ENCODE peak calls at places on chromosome 16, in four cellular contexts. One of them, this sample, is unnamed. For H3K4me1, the result is how much of the 10 kb centered on the place peaks cover.

GRCh38 chr16:3825103-3825502 is 55.4 kb downstream of the CREBBP start:
- DNase-seq in suprapubic skin: no peak
- DNase-seq in transverse colon: no peak
- DNase-seq in stomach: no peak
- DNase-seq in this sample: no peak

GRCh38 chr16:23383881-23384280 is 69.1 kb downstream of the COG7 start:
- DNase-seq in stomach: no peak
- DNase-seq in suprapubic skin: no peak
- DNase-seq in transverse colon: no peak
- DNase-seq in this sample: no peak

GRCh38 chr16:56944954-56945839 is 13.3 kb downstream of the HERPUD1 start:
- DNase-seq in suprapubic skin: no peak
- DNase-seq in transverse colon: no peak
- DNase-seq in stomach: no peak
- DNase-seq in this sample: no peak

GRCh38 chr16:25006504-25007055 is 8.6 kb downstream of the ARHGAP17 start:
- DNase-seq in transverse colon: peak
- DNase-seq in suprapubic skin: peak
- DNase-seq in stomach: no peak
- DNase-seq in this sample: no peak

GRCh38 chr16:56530872-56531271 is 11.0 kb upstream of the BBS2 start:
- DNase-seq in suprapubic skin: no peak
- DNase-seq in stomach: no peak
- DNase-seq in transverse colon: no peak
- DNase-seq in this sample: no peak

GRCh38 chr16:17776465-17776864 is 305.7 kb upstream of the XYLT1 start:
- DNase-seq in stomach: no peak
- DNase-seq in suprapubic skin: no peak
- DNase-seq in transverse colon: no peak
- DNase-seq in this sample: no peak

GRCh38 chr16:85199069-85199725 is 86.9 kb upstream of the CIBAR2 start:
- DNase-seq in transverse colon: no peak
- DNase-seq in suprapubic skin: no peak
- DNase-seq in stomach: no peak
- DNase-seq in this sample: no peak

GRCh38 chr16:25012525-25012991 is 2.6 kb downstream of the ARHGAP17 start:
- DNase-seq in suprapubic skin: peak
- DNase-seq in transverse colon: peak
- DNase-seq in stomach: no peak
- DNase-seq in this sample: no peak

GRCh38 chr16:46648656-46649055 is 27.5 kb upstream of the SHCBP1 start:
- DNase-seq in suprapubic skin: no peak
- DNase-seq in stomach: no peak
- DNase-seq in transverse colon: no peak
- DNase-seq in this sample: no peak
- TF ChIP-seq CTCF in suprapubic skin: no peak
- TF ChIP-seq CTCF in stomach: no peak
- TF ChIP-seq CTCF in transverse colon: no peak
- TF ChIP-seq CTCF in this sample: no peak

DNA sequence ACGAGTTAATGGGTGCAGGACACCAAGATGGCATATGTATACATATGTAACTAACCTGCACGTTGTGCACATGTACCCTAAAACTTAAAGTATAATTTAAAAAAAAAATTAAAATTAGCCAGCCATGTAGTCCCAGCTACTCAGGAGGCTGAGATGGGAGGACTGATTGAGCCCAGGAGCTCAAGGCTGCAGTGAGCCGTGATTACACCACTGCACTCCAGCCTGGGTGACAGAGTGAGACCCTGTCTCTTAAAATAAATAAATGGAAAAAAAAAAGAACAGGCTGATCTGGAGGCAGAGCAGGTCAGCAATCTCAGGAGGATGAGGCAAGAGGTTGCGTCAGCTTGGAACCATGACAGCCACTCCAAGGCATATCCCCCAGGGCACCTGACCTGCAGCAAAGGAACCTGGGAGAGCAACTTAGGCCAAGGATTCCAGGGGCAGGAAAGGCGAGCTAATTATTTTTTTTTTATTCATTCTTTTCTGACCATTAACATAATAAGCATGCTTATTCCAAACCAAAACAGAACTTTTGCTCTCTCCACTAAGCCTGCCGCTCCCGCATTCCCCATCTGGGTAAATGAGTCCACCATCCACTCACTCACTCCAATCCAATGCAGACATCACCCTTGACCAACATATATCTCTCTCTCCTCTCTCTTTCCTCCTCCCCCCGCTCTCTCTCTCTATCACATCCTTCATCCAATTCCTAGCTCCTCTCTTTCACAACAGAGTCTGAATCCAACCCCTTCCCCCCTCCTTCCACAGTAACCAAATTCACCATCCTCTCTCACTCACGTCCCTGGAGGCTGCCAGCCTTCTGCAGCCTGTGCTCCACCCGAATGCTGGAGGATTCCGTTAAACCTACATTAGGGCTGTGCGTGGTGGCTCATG is 47.7 kb downstream of the TK2 start:
- DNase-seq in transverse colon: no peak
- DNase-seq in stomach: peak
- DNase-seq in suprapubic skin: peak
- DNase-seq in this sample: no peak
- TF ChIP-seq POLR2AphosphoS5 in transverse colon: no peak
- TF ChIP-seq POLR2AphosphoS5 in stomach: no peak
- TF ChIP-seq POLR2AphosphoS5 in suprapubic skin: peak
- TF ChIP-seq POLR2AphosphoS5 in this sample: peak

GRCh38 chr16:10981697-10982216 is 37.4 kb downstream of the CLEC16A start:
- DNase-seq in stomach: no peak
- DNase-seq in suprapubic skin: no peak
- DNase-seq in transverse colon: no peak
- DNase-seq in this sample: no peak

GRCh38 chr16:10980811-10981210 is 36.4 kb downstream of the CLEC16A start:
- DNase-seq in suprapubic skin: no peak
- DNase-seq in transverse colon: no peak
- DNase-seq in stomach: no peak
- DNase-seq in this sample: no peak

GRCh38 chr16:10978846-10979446 is 34.6 kb downstream of the CLEC16A start:
- DNase-seq in transverse colon: no peak
- DNase-seq in suprapubic skin: no peak
- DNase-seq in stomach: no peak
- DNase-seq in this sample: no peak

GRCh38 chr16:10978124-10978523 is 33.8 kb downstream of the CLEC16A start:
- DNase-seq in transverse colon: no peak
- DNase-seq in suprapubic skin: no peak
- DNase-seq in stomach: no peak
- DNase-seq in this sample: no peak

GRCh38 chr16:10979717-10980601 is 35.6 kb downstream of the CLEC16A start:
- DNase-seq in stomach: no peak
- DNase-seq in suprapubic skin: no peak
- DNase-seq in transverse colon: peak
- DNase-seq in this sample: no peak
- H3K4me1 ChIP-seq in stomach: under half
- H3K4me1 ChIP-seq in suprapubic skin: under half
- H3K4me1 ChIP-seq in transverse colon: under half
- H3K4me1 ChIP-seq in this sample: under half

GRCh38 chr16:27432600-27432957 is 30.6 kb downstream of the IL21R start:
- DNase-seq in suprapubic skin: peak
- DNase-seq in transverse colon: no peak
- DNase-seq in stomach: no peak
- DNase-seq in this sample: peak
- TF ChIP-seq CTCF in suprapubic skin: no peak
- TF ChIP-seq CTCF in transverse colon: no peak
- TF ChIP-seq CTCF in stomach: no peak
- TF ChIP-seq CTCF in this sample: no peak

GRCh38 chr16:28534542-28535373 is 4.0 kb downstream of the NUPR1 start:
- DNase-seq in suprapubic skin: peak
- DNase-seq in stomach: peak
- DNase-seq in transverse colon: peak
- DNase-seq in this sample: peak
- TF ChIP-seq POLR2AphosphoS5 in suprapubic skin: peak
- TF ChIP-seq POLR2AphosphoS5 in stomach: peak
- TF ChIP-seq POLR2AphosphoS5 in transverse colon: peak
- TF ChIP-seq POLR2AphosphoS5 in this sample: peak

DNA sequence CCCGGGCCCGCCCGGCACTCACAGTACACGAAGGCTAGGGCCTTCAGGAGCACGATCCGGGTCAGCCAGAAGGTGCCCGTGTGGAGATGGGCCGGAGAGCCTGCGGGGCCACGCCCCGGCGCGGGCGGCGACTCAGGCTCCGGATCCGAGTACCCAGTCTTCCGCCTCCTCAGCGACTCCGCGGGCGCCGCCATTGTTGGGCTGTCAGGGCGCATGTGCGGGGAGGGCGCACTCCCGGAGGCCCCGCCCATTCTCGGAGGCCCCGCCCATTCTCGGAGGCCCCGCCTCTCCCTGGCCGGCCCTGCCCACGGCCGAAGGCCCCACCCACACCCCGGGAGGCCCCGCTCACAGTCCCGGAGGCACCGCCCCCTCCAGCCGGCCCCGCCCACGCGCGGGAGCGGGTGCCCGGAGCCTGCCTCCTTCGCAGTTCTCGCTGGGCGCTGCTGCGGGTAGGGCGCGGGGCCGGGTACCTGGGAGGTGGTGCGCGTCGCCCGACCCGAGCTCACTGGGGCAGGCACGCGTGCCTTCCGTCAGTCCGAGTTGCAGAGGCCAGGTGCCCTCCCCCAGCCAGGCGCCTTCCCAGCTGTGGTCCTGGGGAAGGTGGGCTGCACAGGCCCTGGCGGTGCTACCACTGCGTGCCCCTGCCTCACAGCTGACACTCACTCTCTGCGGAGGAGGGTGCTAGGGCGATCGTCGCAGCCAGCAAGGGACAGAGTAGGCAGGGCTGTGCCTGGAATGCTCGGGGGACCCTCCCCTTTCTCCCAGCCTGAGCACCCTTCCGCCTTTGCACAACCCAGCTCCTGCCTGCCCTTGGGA is at the start of gene LMF1:
- DNase-seq in transverse colon: peak
- DNase-seq in stomach: peak
- DNase-seq in suprapubic skin: peak
- DNase-seq in this sample: peak
- H3K4me1 ChIP-seq in transverse colon: under half
- H3K4me1 ChIP-seq in stomach: under half
- H3K4me1 ChIP-seq in suprapubic skin: under half
- H3K4me1 ChIP-seq in this sample: under half

DNA sequence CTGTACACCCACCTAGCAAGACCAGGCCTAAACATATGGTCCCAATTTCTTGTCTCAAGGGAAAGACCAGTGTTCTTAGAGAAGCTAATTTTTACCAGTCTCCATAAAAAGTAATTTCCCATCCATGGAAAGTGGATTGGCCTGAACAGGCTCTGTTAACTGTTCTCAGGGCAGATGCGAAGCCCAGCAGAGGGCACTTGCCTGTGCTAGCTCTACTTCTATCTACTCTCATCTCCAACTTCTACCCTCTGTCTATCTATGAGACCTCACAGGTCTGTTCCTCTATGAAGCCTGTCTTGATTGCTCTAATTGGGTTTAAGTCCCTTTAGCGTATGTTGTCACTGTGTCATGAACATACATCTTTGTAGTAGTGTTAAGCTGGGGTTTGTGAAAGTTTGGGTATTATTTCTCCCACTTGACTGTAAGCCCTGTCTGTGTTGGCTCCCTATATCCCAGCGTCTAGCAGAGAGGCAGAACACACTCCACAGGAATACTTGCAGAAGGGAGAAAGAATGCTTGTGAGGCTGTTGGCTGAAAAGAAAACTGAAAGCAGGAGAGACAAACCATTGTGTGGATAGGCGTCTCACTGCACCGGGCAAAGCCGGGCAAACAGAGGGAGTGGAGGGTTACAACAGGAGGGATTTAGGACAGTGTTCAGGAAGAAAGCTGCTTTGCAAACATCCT is 167.2 kb upstream of the MAF start:
- DNase-seq in transverse colon: peak
- DNase-seq in suprapubic skin: no peak
- DNase-seq in stomach: peak
- DNase-seq in this sample: no peak
- TF ChIP-seq CTCF in transverse colon: peak
- TF ChIP-seq CTCF in suprapubic skin: no peak
- TF ChIP-seq CTCF in stomach: no peak
- TF ChIP-seq CTCF in this sample: no peak

GRCh38 chr16:31181102-31181830 is 1.3 kb downstream of the FUS start:
- DNase-seq in suprapubic skin: no peak
- DNase-seq in stomach: peak
- DNase-seq in transverse colon: peak
- DNase-seq in this sample: no peak
- TF ChIP-seq POLR2AphosphoS5 in suprapubic skin: no peak
- TF ChIP-seq POLR2AphosphoS5 in stomach: no peak
- TF ChIP-seq POLR2AphosphoS5 in transverse colon: no peak
- TF ChIP-seq POLR2AphosphoS5 in this sample: no peak

DNA sequence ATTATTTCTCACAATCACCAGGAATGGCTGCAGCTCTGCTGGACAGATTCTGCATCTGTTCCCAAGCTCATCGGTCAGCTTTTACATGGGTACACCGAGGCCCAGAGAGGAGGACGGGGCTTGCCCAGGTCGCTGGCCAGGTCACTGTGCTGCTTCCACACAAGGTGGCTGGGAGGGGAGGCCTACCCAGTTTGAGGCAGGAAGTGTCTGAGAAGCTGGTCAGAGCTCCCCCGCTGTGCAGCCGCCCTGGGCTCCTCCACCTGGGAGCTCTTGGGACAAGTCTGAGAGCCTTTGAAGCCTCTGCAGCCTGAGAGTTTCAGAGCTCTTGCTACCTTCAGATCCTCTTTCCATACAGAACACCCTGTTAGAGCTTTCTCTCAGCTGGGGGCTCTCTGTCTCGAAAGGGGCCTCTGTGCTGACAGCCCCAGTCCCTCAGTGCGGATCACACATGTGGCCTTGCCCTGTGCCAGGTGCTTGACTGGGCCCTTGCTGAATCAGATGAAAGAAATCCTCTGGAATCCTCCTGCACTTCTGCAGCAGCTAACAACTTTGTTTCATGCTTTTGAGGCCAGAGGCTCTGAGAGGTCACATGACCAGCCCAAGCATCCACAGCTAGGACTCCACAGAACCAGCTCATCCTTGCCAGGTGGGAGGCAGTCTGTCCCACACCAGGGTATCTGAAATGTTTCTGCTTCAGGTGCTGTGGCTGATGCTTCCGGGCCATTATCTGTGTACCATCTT is 143.5 kb downstream of the CLEC16A start:
- DNase-seq in stomach: no peak
- DNase-seq in suprapubic skin: no peak
- DNase-seq in transverse colon: no peak
- DNase-seq in this sample: no peak
- H3K4me1 ChIP-seq in stomach: under half
- H3K4me1 ChIP-seq in suprapubic skin: under half
- H3K4me1 ChIP-seq in transverse colon: under half
- H3K4me1 ChIP-seq in this sample: under half